ENCODE peak calls at places on chromosomes 1 and 21, in five cellular contexts. P, I, U, G and M are unnamed samples.

GRCh38 chr1:186454996-186455395 is 5.9 kb downstream of the PDC start:
- DNase-seq in P (no peak), I (no peak), U (no peak), G (no peak), M (no peak)

GRCh38 chr1:233520510-233521191 is 93.3 kb upstream of the KCNK1 start:
- DNase-seq in P (no peak), I (peak), U (no peak), G (no peak), M (no peak)

GRCh38 chr1:40067023-40067422 is 26.5 kb downstream of the CAP1 start:
- DNase-seq in P (no peak), I (no peak), U (peak), G (no peak), M (no peak)

GRCh38 chr1:39321979-39322378 is 117.5 kb downstream of the MACF1 start:
- DNase-seq in P (no peak), I (no peak), U (no peak), G (no peak), M (no peak)

GRCh38 chr1:237814319-237814924 is 76.3 kb downstream of the ZP4 start:
- DNase-seq in P (peak), I (no peak), U (peak), G (no peak), M (peak)

GRCh38 chr1:39576016-39576657 is 453 bp downstream of the PABPC4 start:
- DNase-seq in P (peak), I (no peak), U (no peak), G (peak), M (peak)

GRCh38 chr1:243903023-243903422 is 53.0 kb upstream of the AKT3 start:
- DNase-seq in P (no peak), I (no peak), U (no peak), G (no peak), M (no peak)

GRCh38 chr1:206933333-206933945 is 11.7 kb upstream of the FCMR start:
- DNase-seq in P (peak), I (peak), U (no peak), G (peak), M (no peak)

GRCh38 chr1:238624786-238625185 is 734.1 kb upstream of the ZP4 start:
- DNase-seq in P (no peak), I (no peak), U (peak), G (no peak), M (no peak)

GRCh38 chr1:103353391-103353790 is 172.1 kb upstream of the RNPC3 start:
- DNase-seq in P (no peak), I (no peak), U (no peak), G (no peak), M (no peak)

GRCh38 chr1:183506561-183506960 is 34.3 kb downstream of the SMG7 start:
- DNase-seq in P (no peak), I (no peak), U (peak), G (no peak), M (no peak)

GRCh38 chr1:36151845-36152203 is 2.5 kb upstream of the TRAPPC3 start:
- DNase-seq in P (peak), I (no peak), U (no peak), G (no peak), M (no peak)

GRCh38 chr21:29187939-29188338 is 57.5 kb downstream of the MAP3K7CL start:
- DNase-seq in P (no peak), I (no peak), U (peak), G (no peak), M (peak)

GRCh38 chr1:10229903-10230302 is 19.5 kb downstream of the KIF1B start:
- DNase-seq in P (no peak), I (no peak), U (no peak), G (no peak), M (no peak)

GRCh38 chr1:158103860-158104522 is 76.7 kb upstream of the CD1D start:
- DNase-seq in P (no peak), I (no peak), U (no peak), G (no peak), M (no peak)

GRCh38 chr1:89962024-89962741 is 32.7 kb upstream of the ZNF326 start:
- DNase-seq in P (no peak), I (no peak), U (peak), G (no peak), M (peak)

GRCh38 chr1:11690669-11691301 is 725 bp upstream of the DRAXIN start:
- DNase-seq in P (no peak), I (no peak), U (no peak), G (peak), M (no peak)

GRCh38 chr1:228697209-228698016 is 37.9 kb upstream of the RHOU start:
- DNase-seq in P (no peak), I (no peak), U (peak), G (no peak), M (peak)

GRCh38 chr1:201970334-201971159 is 11.9 kb upstream of the RNPEP start:
- DNase-seq in P (no peak), I (no peak), U (peak), G (no peak), M (peak)

GRCh38 chr1:62040450-62040849 is 154.2 kb upstream of the L1TD1 start:
- DNase-seq in P (no peak), I (no peak), U (no peak), G (no peak), M (no peak)

GRCh38 chr1:99180343-99180808 is 83.9 kb upstream of the PLPPR4 start:
- DNase-seq in P (peak), I (peak), U (peak), G (peak), M (peak)

GRCh38 chr21:44756416-44757185 is 45.0 kb downstream of the UBE2G2 start:
- DNase-seq in P (no peak), I (no peak), U (no peak), G (no peak), M (no peak)

GRCh38 chr1:58500036-58500435 is 46.5 kb downstream of the OMA1 start:
- DNase-seq in P (no peak), I (no peak), U (no peak), G (no peak), M (no peak)

GRCh38 chr1:207084701-207085180 is 3.9 kb upstream of the C4BPB start:
- DNase-seq in P (peak), I (peak), U (peak), G (peak), M (peak)

GRCh38 chr1:223844521-223844961 is 1.2 kb downstream of the TP53BP2 start:
- DNase-seq in P (no peak), I (no peak), U (no peak), G (no peak), M (peak)

GRCh38 chr1:118074101-118074500 is 110.9 kb downstream of the SPAG17 start:
- DNase-seq in P (no peak), I (no peak), U (no peak), G (no peak), M (no peak)

GRCh38 chr1:184947497-184948256 is 26.6 kb downstream of the NIBAN1 start:
- DNase-seq in P (no peak), I (no peak), U (no peak), G (no peak), M (no peak)

GRCh38 chr1:39675220-39675619 is 3.3 kb upstream of the NT5C1A start:
- DNase-seq in P (no peak), I (no peak), U (no peak), G (no peak), M (no peak)

GRCh38 chr1:192474080-192474683 is 101.4 kb upstream of the RGS1 start:
- DNase-seq in P (peak), I (peak), U (peak), G (peak), M (peak)

GRCh38 chr21:36265431-36265830 is 54.6 kb upstream of the MORC3 start:
- DNase-seq in P (no peak), I (no peak), U (no peak), G (no peak), M (no peak)

GRCh38 chr1:34002810-34003209 is 138.9 kb downstream of the HMGB4 start:
- DNase-seq in P (no peak), I (no peak), U (no peak), G (no peak), M (no peak)

GRCh38 chr21:36909901-36910561 is 56.4 kb downstream of the HLCS start:
- DNase-seq in P (no peak), I (peak), U (peak), G (no peak), M (peak)

GRCh38 chr1:55504306-55504706 is 289.1 kb upstream of the USP24 start:
- DNase-seq in P (no peak), I (no peak), U (no peak), G (no peak), M (peak)

GRCh38 chr1:201537966-201538617 is 835 bp upstream of the NAV1 start:
- DNase-seq in P (no peak), I (no peak), U (no peak), G (no peak), M (peak)

GRCh38 chr1:216723274-216723780 is at the start of gene ESRRG:
- DNase-seq in P (no peak), I (no peak), U (peak), G (no peak), M (peak)

GRCh38 chr1:220487297-220487820 is 40.6 kb upstream of the MARK1 start:
- DNase-seq in P (no peak), I (no peak), U (peak), G (no peak), M (peak)

GRCh38 chr1:53031732-53032131 is 30.3 kb upstream of the PODN start:
- DNase-seq in P (no peak), I (no peak), U (no peak), G (no peak), M (no peak)

GRCh38 chr21:32359719-32360260 is 33.0 kb downstream of the URB1 start:
- DNase-seq in P (peak), I (peak), U (no peak), G (no peak), M (peak)

GRCh38 chr1:14625587-14626447 is 27.3 kb downstream of the KAZN start:
- DNase-seq in P (no peak), I (no peak), U (no peak), G (no peak), M (no peak)

GRCh38 chr21:45856940-45857339 is 124.6 kb upstream of the COL6A1 start:
- DNase-seq in P (no peak), I (no peak), U (no peak), G (no peak), M (no peak)

GRCh38 chr21:45857761-45858160 is 123.8 kb upstream of the COL6A1 start:
- DNase-seq in P (no peak), I (no peak), U (no peak), G (no peak), M (no peak)

GRCh38 chr21:45855248-45855801 is 126.2 kb upstream of the COL6A1 start:
- DNase-seq in P (no peak), I (no peak), U (no peak), G (no peak), M (no peak)

GRCh38 chr21:45854702-45855247 is 126.8 kb upstream of the COL6A1 start:
- DNase-seq in P (no peak), I (no peak), U (peak), G (no peak), M (peak)

DNA sequence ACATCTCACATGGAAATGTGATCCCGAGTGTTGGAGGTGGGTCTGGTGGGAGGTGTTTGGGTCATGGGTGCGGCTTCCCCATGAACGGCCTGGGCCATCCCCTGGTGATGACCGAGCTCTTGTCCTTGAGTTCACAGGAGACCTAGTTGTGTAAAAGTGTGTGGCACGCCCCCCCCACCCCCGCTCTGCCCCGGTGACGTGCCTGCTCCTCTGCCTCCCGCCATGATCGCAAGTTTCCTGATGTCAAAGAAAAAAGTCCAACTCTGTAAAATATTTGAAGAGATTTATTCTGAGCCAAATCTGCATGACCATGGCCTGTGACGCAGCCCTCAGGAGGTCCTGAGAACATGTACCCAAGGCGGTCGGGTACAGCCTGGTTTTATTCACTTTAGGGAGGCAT is 125.1 kb upstream of the COL6A1 start:
- DNase-seq in P (no peak), I (no peak), U (no peak), G (no peak), M (no peak)
- H3K4me3 ChIP-seq in P (no peak), I (no peak), U (no peak), G (no peak), M (no peak)

GRCh38 chr1:51902456-51902855 is 23.9 kb upstream of the NRDC start:
- DNase-seq in P (no peak), I (no peak), U (no peak), G (no peak), M (no peak)

GRCh38 chr1:51899022-51899421 is 20.5 kb upstream of the NRDC start:
- DNase-seq in P (no peak), I (no peak), U (no peak), G (no peak), M (no peak)

GRCh38 chr1:51897699-51898031 is 19.1 kb upstream of the NRDC start:
- DNase-seq in P (no peak), I (peak), U (peak), G (no peak), M (peak)

GRCh38 chr1:51901151-51901550 is 22.6 kb upstream of the NRDC start:
- DNase-seq in P (no peak), I (no peak), U (no peak), G (no peak), M (no peak)

DNA sequence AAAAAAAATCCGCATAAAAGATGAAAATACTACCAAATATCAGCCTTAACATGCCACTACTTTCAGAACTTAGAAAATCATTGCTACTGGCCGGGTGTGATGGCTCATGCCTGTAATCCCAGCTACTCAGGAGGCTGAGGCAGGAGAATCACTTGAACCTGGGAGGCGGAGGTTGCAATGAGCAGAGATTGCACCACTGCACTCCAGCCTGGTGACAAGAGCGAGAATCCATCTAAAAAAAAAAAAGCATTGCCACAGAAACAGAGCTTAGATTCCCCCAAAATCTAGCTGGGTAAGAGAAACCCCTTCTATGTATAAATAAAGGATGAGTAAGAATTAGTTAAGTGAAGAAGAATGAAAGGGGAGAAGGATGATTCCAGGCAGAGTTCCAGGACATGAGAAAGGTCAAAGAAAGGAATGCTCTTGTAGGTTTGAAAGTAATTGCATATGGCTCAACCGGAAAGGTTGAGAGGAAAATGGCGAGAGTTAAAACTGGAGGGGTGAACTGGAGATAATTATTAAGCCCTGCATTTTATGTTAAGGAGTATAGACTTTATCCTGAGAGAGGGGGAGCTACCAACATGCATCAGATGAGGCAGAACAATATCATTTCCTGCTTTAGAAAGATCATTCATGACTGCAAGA is 19.7 kb upstream of the NRDC start:
- DNase-seq in P (no peak), I (peak), U (peak), G (no peak), M (peak)
- H3K4me2 ChIP-seq in P (no peak), I (peak), U (peak), G (no peak), M (peak)

GRCh38 chr1:68173283-68174172 is 58.8 kb downstream of the WLS start:
- DNase-seq in P (no peak), I (no peak), U (peak), G (no peak), M (peak)

GRCh38 chr1:68174173-68175113 is 57.9 kb downstream of the WLS start:
- DNase-seq in P (no peak), I (peak), U (peak), G (no peak), M (peak)

GRCh38 chr1:68180441-68181164 is 51.7 kb downstream of the WLS start:
- DNase-seq in P (no peak), I (no peak), U (no peak), G (no peak), M (no peak)

GRCh38 chr1:68178821-68179490 is 53.4 kb downstream of the WLS start:
- DNase-seq in P (no peak), I (no peak), U (peak), G (no peak), M (peak)

GRCh38 chr1:68175621-68176398 is 56.5 kb downstream of the WLS start:
- DNase-seq in P (no peak), I (no peak), U (peak), G (no peak), M (peak)
- H3K27ac ChIP-seq in P (no peak), I (no peak), U (peak), G (no peak), M (peak)

GRCh38 chr1:6151291-6151822 is 28.8 kb downstream of the CHD5 start:
- DNase-seq in P (no peak), I (no peak), U (no peak), G (no peak), M (no peak)

GRCh38 chr1:6145864-6146410 is 34.2 kb downstream of the CHD5 start:
- DNase-seq in P (no peak), I (no peak), U (no peak), G (no peak), M (no peak)

GRCh38 chr1:6149597-6149996 is 30.5 kb downstream of the CHD5 start:
- DNase-seq in P (no peak), I (no peak), U (no peak), G (no peak), M (no peak)

GRCh38 chr1:6150006-6150938 is 29.8 kb downstream of the CHD5 start:
- DNase-seq in P (no peak), I (no peak), U (no peak), G (no peak), M (no peak)

DNA sequence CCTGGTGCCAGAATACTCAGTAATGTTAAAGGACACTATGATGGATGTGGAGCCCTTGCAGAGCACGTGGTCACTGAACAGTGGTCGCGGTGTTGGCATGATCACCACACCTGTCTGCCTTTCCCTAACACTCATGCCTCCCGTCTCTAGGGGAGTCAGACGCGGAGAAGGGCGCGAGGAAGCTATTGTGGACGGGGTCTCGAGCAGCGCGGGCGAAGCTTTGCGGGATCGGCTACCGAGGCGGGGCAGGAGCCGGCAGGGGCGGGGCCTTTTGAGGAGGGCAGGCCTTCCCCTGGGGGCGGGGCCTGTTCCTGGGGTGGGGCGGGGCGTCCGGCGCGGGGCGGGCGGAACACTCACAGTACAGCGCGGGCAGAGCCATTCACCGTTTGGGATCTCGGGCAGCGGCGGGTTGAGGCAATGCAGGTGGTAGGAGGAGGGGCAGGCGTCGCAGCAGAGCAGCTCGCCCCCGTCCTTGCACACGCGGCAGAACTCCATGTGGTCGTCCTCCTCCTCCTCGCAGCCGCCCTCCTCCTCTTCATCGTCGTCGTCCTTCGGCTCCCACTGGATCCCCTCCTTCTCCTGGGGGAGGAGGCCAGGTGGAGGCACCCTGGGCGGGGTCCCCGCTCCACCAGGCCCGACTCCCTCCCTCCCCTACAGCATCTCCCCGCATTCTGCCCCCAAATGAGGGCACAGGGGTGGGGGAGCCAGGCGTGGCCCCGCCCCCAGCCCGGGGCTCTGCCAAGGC is 31.5 kb downstream of the CHD5 start:
- DNase-seq in P (peak), I (peak), U (no peak), G (peak), M (peak)
- H3K4me3 ChIP-seq in P (no peak), I (peak), U (no peak), G (peak), M (no peak)

GRCh38 chr1:209172286-209172685 is 411.2 kb upstream of the CAMK1G start:
- DNase-seq in P (no peak), I (no peak), U (no peak), G (no peak), M (no peak)

GRCh38 chr1:209162651-209163050 is 420.9 kb upstream of the CAMK1G start:
- DNase-seq in P (no peak), I (no peak), U (no peak), G (no peak), M (no peak)

GRCh38 chr1:209168204-209168603 is 415.3 kb upstream of the CAMK1G start:
- DNase-seq in P (no peak), I (no peak), U (no peak), G (no peak), M (no peak)
- H3K4me2 ChIP-seq in P (no peak), I (no peak), U (no peak), G (no peak), M (no peak)

DNA sequence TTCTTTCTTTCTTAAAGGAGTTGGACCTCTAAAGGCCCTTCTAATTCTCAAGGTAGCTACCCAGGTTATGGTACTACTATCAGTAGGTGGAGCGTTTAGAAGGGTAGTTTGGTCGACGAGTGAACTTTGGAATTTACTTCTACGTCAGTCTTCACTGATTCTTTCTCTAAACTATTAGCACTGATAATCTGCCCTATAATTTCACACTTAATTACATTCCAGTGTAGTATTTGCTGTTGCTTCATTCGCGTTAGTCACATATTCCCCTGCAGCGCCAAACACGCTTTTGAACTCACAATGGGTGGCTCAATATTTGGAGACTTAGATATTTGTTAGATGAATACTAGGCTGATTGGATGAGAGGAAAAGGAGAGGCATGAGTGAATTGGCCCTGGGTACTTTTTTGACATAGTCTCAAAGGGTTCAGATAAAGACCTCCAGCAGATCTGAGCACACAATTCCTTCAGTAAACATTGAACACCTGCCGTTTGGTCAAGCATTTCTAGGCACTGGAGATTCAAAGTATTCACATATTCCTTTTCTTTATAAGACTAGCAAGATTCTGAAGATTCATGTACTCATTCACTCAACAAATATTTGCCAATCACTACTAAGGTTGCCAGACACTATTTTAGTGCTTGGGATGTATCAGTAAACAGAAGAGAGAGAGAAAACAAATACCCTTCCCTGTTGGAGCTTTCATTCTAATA is 929 bp upstream of the FOXJ3 start:
- DNase-seq in P (no peak), I (peak), U (peak), G (no peak), M (peak)
- H3K27ac ChIP-seq in P (peak), I (peak), U (peak), G (peak), M (peak)